ENCODE peak calls at places on chromosome 4, in eight cellular contexts. G, A, J, O, P, Z, F and H are unnamed samples.

GRCh38 chr4:157265281-157265680 is 44.8 kb downstream of the GRIA2 start:
- DNase-seq in G (peak), A (no peak), J (no peak), O (no peak), P (no peak), Z (no peak), F (peak), H (no peak)

GRCh38 chr4:138910914-138911336 is 104.7 kb upstream of the NOCT start:
- DNase-seq in G (peak), A (no peak), J (peak), O (no peak), P (peak), Z (no peak), F (peak), H (no peak)

GRCh38 chr4:3709061-3709845 is 56.9 kb upstream of the ADRA2C start:
- DNase-seq in G (no peak), A (no peak), J (peak), O (no peak), P (no peak), Z (no peak), F (no peak), H (no peak)

GRCh38 chr4:4818440-4819212 is 40.8 kb upstream of the MSX1 start:
- DNase-seq in G (no peak), A (no peak), J (no peak), O (no peak), P (no peak), Z (no peak), F (no peak), H (no peak)

GRCh38 chr4:176780995-176781738 is 11.6 kb downstream of the VEGFC start:
- DNase-seq in G (no peak), A (no peak), J (no peak), O (no peak), P (no peak), Z (no peak), F (no peak), H (no peak)

GRCh38 chr4:39642885-39643550 is 4.4 kb upstream of the SMIM14 start:
- DNase-seq in G (no peak), A (no peak), J (no peak), O (no peak), P (peak), Z (no peak), F (peak), H (no peak)

GRCh38 chr4:156829194-156829593 is 142.4 kb downstream of the PDGFC start:
- DNase-seq in G (peak), A (no peak), J (no peak), O (no peak), P (peak), Z (no peak), F (peak), H (no peak)

GRCh38 chr4:21002976-21003375 is 302.7 kb downstream of the PACRGL start:
- DNase-seq in G (no peak), A (no peak), J (no peak), O (no peak), P (no peak), Z (no peak), F (no peak), H (no peak)